ENCODE peak calls at places on chromosomes 16 and 17, in six cellular contexts. R, G, I, N, D and W are unnamed samples.

GRCh38 chr17:8087075-8087941 is at the start of gene ALOX12B:
- DNase-seq in R (no peak), G (peak), I (no peak), N (no peak), D (no peak), W (no peak)

GRCh38 chr17:82322526-82323453 is 5.4 kb upstream of the CD7 start:
- DNase-seq in R (no peak), G (no peak), I (no peak), N (no peak), D (no peak), W (no peak)

GRCh38 chr16:72291121-72291520 is 119.2 kb upstream of the PMFBP1 start:
- DNase-seq in R (peak), G (no peak), I (no peak), N (peak), D (peak), W (no peak)

GRCh38 chr17:13253746-13254410 is 236.1 kb upstream of the ELAC2 start:
- DNase-seq in R (no peak), G (no peak), I (no peak), N (no peak), D (no peak), W (no peak)

GRCh38 chr17:75194879-75195278 is 10.6 kb upstream of the NUP85 start:
- DNase-seq in R (no peak), G (no peak), I (no peak), N (no peak), D (no peak), W (no peak)

GRCh38 chr17:74737299-74738050 is 419 bp downstream of the RAB37 start:
- DNase-seq in R (peak), G (peak), I (no peak), N (peak), D (no peak), W (no peak)

GRCh38 chr17:77314601-77315000 is 173.8 kb downstream of the SEC14L1 start:
- DNase-seq in R (no peak), G (peak), I (no peak), N (no peak), D (no peak), W (no peak)

GRCh38 chr17:32929288-32929574 is 1.3 kb downstream of the TMEM98 start:
- DNase-seq in R (peak), G (peak), I (no peak), N (no peak), D (no peak), W (no peak)

GRCh38 chr16:85556456-85557082 is 56.6 kb upstream of the GSE1 start:
- DNase-seq in R (peak), G (peak), I (no peak), N (peak), D (no peak), W (no peak)

GRCh38 chr17:7656958-7657715 is 6.4 kb downstream of the ATP1B2 start:
- DNase-seq in R (peak), G (peak), I (no peak), N (no peak), D (no peak), W (peak)

GRCh38 chr17:69485126-69485724 is 70.7 kb downstream of the MAP2K6 start:
- DNase-seq in R (peak), G (no peak), I (no peak), N (no peak), D (no peak), W (no peak)

GRCh38 chr17:28173071-28173561 is 130.6 kb downstream of the NLK start:
- DNase-seq in R (peak), G (peak), I (no peak), N (no peak), D (no peak), W (no peak)

GRCh38 chr16:55534773-55535172 is 25.9 kb downstream of the LPCAT2 start:
- DNase-seq in R (no peak), G (no peak), I (no peak), N (no peak), D (no peak), W (no peak)

GRCh38 chr16:48536600-48537200 is 73.3 kb downstream of the N4BP1 start:
- DNase-seq in R (peak), G (peak), I (no peak), N (no peak), D (no peak), W (no peak)

GRCh38 chr17:74608511-74608910 is 15.0 kb downstream of the CD300E start:
- DNase-seq in R (no peak), G (no peak), I (no peak), N (no peak), D (no peak), W (no peak)

GRCh38 chr17:77847211-77848085 is 111.1 kb upstream of the TNRC6C start:
- DNase-seq in R (no peak), G (no peak), I (no peak), N (no peak), D (no peak), W (peak)

GRCh38 chr17:80708497-80708896 is 163.9 kb downstream of the RPTOR start:
- DNase-seq in R (no peak), G (no peak), I (no peak), N (no peak), D (no peak), W (no peak)

GRCh38 chr17:45789874-45790273 is 5.8 kb downstream of the CRHR1 start:
- DNase-seq in R (no peak), G (no peak), I (no peak), N (no peak), D (no peak), W (no peak)

GRCh38 chr17:13702266-13702665 is 100.5 kb upstream of the HS3ST3A1 start:
- DNase-seq in R (no peak), G (no peak), I (no peak), N (no peak), D (peak), W (no peak)

GRCh38 chr17:45440161-45440859 is 7.6 kb upstream of the ARHGAP27 start:
- DNase-seq in R (peak), G (peak), I (no peak), N (no peak), D (no peak), W (no peak)

GRCh38 chr16:11155284-11155806 is 100.7 kb downstream of the SOCS1 start:
- DNase-seq in R (peak), G (no peak), I (no peak), N (no peak), D (peak), W (no peak)

GRCh38 chr16:89300311-89300975 is 82.9 kb downstream of the ZNF778 start:
- DNase-seq in R (peak), G (no peak), I (no peak), N (no peak), D (no peak), W (peak)

GRCh38 chr17:7932949-7933348 is 943 bp downstream of the CNTROB start:
- DNase-seq in R (peak), G (peak), I (no peak), N (peak), D (no peak), W (no peak)

GRCh38 chr16:85316321-85316919 is 204.1 kb upstream of the CIBAR2 start:
- DNase-seq in R (peak), G (peak), I (no peak), N (peak), D (no peak), W (peak)

GRCh38 chr16:75042423-75043174 is 43.8 kb downstream of the ZNRF1 start:
- DNase-seq in R (no peak), G (no peak), I (no peak), N (no peak), D (no peak), W (no peak)

GRCh38 chr17:17789410-17789809 is 47.4 kb downstream of the SREBF1 start:
- DNase-seq in R (no peak), G (no peak), I (no peak), N (no peak), D (no peak), W (no peak)

GRCh38 chr17:73123606-73124320 is 31.3 kb upstream of the SLC39A11 start:
- DNase-seq in R (no peak), G (no peak), I (no peak), N (no peak), D (no peak), W (no peak)

GRCh38 chr16:14007460-14007859 is 63.7 kb upstream of the MRTFB start:
- DNase-seq in R (peak), G (no peak), I (no peak), N (no peak), D (peak), W (no peak)
- H3K4me3 ChIP-seq in R (no peak), G (no peak), I (no peak), N (no peak), D (no peak), W (no peak)

DNA sequence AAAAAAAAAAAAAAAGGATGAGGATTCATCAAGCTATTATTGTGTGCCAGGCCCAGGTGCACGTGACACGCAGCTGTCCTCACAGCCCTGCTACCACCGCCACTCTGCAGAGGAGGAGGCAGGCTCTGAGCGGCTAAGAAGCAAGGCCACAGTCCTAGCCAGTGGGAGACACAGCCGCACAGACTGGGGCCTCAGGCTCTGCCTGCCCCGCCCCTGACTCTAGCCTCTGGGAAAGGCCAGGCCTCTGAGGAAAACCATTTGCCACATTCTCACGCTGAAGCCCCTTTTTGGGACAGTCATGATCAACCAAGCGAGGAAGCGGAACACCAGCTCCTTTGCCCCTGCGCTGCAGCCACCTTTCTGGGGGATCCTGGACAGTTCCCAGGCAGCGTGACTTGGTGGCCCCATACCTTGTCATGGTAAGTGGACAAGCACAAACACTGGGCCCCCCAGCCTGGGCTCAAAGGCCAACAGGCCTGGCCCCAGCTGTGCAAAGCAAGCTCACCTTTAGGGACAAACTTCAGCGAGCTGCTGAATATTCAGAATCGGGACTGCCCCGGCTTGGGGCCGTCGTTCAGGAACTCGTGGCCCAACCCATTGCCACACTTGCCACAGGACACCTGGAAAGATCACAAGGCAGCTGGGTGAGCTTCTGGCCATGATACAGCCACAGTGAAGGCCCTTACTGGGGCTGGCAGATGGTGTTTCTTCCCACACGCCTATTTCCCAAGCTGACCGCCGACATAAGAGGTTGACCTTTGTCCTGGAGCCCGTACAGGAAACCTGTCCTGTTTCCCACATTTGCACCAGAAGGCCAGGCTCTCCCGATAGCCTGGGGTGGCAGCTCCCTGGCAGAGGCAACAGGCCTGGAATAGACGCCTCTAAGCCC is 2.5 kb downstream of the MSRB1 start:
- DNase-seq in R (no peak), G (no peak), I (no peak), N (no peak), D (no peak), W (no peak)
- H3K4me3 ChIP-seq in R (no peak), G (no peak), I (no peak), N (no peak), D (no peak), W (no peak)

DNA sequence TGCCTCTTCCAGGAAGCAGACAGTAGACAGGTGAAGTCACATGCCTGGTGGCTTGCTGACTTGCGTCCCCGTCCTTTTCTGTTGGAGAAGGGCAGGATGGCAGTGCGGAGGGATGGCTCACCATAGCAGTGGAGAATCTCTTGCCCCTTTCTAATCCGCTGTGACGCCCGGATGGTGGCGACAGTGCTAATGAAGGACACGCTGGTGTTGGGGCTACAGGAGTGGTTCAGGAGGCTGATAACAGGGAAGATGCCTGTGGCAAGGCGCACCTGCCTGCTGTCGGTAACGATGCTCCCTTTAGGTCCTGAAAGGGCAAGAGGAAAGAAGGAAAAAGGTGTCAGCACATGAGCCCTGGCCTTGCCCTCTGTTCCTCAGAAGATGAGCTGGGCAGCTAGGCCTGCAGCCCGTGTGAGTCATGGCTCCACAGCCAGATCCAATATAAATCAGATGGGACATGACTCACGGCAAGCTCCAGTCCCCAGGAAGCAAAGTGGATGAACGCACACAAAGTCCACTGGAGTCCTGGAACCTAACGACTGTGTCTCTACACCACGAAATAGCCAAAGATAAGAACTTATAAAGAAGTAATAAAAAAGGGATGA is 25.5 kb downstream of the SERPINF1 start:
- DNase-seq in R (peak), G (no peak), I (no peak), N (peak), D (peak), W (peak)
- H3K4me3 ChIP-seq in R (no peak), G (no peak), I (no peak), N (no peak), D (no peak), W (no peak)

DNA sequence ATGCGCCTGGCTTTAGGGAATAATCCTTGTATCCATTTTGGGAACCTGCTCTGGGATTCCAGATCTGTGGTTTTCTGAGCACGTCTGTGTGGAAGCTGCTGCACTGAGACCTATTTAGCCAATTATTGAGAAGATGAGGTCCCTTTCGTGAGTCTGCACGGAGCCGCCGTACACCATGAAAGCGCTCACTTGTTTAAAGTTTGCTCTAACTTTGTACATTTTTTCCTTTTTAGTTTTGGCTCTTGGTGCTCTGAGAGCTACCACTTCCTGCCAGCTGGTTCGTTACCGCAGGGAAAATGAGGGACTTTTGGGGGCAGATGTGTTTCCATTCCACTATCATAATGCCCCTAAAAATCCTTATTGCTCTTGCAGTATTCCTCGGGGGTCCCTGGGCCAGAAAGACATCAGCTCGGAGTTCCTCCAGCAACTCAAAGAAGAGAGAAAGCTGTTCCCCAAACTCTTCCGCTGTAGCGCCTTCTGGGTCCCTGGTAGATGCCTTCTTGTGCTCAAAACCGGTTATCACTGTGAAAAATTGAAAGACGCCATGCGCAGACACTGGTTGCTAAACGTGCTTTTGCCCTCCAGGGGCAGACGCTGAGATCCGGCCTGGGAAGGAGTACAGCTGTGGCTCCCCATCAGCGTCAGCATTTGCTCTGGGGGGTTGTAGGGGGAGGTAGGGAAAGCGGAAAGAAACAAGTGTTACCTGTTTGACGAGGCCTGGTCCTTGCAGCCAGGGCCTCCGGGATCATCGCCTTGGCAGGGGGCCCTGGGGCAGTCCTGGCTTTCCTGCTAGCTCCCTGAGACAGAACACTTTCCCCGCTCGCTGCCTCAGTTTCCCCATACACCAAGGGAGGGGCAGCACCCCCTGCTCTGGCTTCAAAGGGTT is 238.1 kb downstream of the MRTFB start:
- DNase-seq in R (no peak), G (peak), I (no peak), N (no peak), D (no peak), W (no peak)
- H3K4me3 ChIP-seq in R (no peak), G (no peak), I (peak), N (peak), D (no peak), W (peak)

DNA sequence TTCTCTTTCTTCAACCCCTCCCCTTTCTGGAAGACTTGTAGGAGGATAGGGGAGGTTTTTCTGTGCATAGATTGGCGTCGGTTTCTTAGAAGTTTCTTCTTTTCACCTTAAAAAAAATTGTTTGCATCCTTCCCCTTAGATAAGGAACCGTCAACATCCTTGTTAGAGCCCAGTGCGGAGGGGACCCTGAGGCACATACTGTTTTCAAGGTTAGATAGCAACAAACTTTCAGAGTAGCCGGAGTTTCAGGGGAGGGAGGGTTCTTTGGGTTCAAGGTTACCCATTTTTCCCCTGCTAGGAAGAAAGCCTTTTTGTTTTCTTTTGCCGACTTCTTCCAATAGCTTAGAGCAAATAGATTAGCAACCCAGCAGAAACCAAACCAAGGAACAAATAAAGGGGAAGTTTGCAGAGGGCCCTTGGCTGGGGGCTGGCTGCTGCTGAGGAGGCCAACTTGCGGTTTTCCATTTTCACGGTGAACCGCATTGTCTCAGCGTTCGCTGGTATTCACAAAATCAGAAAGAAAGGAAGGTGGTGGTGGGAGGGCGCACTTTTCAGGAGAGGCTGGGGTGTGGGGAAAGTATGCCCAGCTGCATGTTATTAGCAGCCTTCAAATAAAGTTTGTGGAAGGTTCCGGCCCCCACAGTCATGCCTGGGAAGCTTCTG is 28.8 kb downstream of the MSI2 start:
- DNase-seq in R (no peak), G (peak), I (no peak), N (no peak), D (no peak), W (no peak)
- H3K4me3 ChIP-seq in R (no peak), G (no peak), I (no peak), N (no peak), D (no peak), W (no peak)

DNA sequence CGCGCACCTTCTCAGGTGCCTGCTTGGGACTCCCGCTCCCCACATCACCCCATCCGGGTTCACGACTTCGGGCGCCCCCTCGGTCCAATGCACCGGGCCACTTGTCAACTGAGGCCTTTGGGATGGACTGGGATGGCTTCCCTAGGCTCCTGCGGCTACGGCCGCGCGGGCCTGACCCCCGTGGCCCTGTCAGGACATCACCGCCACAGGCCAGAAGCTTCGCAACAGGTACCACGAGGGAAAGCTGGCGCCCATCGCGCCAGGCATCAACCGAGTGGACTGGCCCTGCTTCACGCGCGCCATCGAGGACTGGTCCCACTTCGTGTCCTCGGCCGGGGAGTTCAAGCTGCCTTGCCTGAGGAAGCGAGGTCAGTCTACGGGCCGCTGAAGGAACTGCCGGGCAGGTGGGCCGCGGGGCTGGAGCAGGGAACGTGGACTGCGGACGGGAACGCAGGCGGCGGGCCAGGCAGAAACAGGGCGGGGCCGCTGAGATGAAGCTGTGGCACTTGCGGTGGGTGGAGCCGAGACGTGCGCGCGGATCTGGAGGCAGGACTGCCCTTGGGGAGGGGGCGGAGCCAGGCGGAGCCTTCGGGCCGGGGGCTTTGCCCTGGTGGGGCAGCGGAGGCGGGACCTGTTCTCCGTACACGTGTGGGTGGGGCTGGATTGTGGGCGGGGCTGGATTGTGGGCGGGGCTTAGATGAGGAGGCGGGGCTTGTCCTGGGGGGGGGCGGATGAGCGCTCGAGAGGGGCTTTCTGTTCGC is 13.7 kb upstream of the CNGB1 start:
- DNase-seq in R (peak), G (peak), I (peak), N (peak), D (no peak), W (peak)
- H3K4me3 ChIP-seq in R (peak), G (peak), I (peak), N (peak), D (peak), W (peak)